ENCODE peak calls at places on chromosomes 12 and 14, in four cellular contexts. One of them, this sample, is unnamed.

GRCh38 chr12:87815738-87816137 is 213.5 kb downstream of the C12orf50 start:
- DNase-seq in hepatocyte: no peak
- DNase-seq in lower lobe of right lung: no peak
- DNase-seq in pancreas: no peak
- DNase-seq in this sample: no peak

GRCh38 chr12:100185361-100185894 is 15.2 kb upstream of the ACTR6 start:
- DNase-seq in hepatocyte: no peak
- DNase-seq in lower lobe of right lung: no peak
- DNase-seq in pancreas: no peak
- DNase-seq in this sample: no peak

GRCh38 chr12:78863482-78864427 is 819 bp upstream of the SYT1 start:
- DNase-seq in hepatocyte: peak
- DNase-seq in pancreas: peak
- DNase-seq in lower lobe of right lung: peak
- DNase-seq in this sample: no peak

GRCh38 chr14:58488550-58488949 is 61.0 kb downstream of the KIAA0586 start:
- DNase-seq in lower lobe of right lung: no peak
- DNase-seq in hepatocyte: no peak
- DNase-seq in pancreas: no peak
- DNase-seq in this sample: no peak

GRCh38 chr12:20011200-20011599 is 357.1 kb upstream of the PDE3A start:
- DNase-seq in hepatocyte: no peak
- DNase-seq in lower lobe of right lung: no peak
- DNase-seq in pancreas: no peak
- DNase-seq in this sample: no peak

GRCh38 chr12:59040651-59041050 is 120.3 kb upstream of the LRIG3 start:
- DNase-seq in pancreas: no peak
- DNase-seq in hepatocyte: no peak
- DNase-seq in lower lobe of right lung: no peak
- DNase-seq in this sample: peak

GRCh38 chr14:96086032-96086431 is 46.9 kb downstream of the C14orf132 start:
- DNase-seq in pancreas: no peak
- DNase-seq in hepatocyte: peak
- DNase-seq in lower lobe of right lung: no peak
- DNase-seq in this sample: peak

GRCh38 chr12:108187831-108188230 is 58.7 kb downstream of the WSCD2 start:
- DNase-seq in lower lobe of right lung: no peak
- DNase-seq in pancreas: no peak
- DNase-seq in hepatocyte: no peak
- DNase-seq in this sample: no peak

GRCh38 chr14:100547633-100548294 is 39.5 kb downstream of the BEGAIN start:
- DNase-seq in pancreas: no peak
- DNase-seq in lower lobe of right lung: peak
- DNase-seq in hepatocyte: no peak
- DNase-seq in this sample: no peak

GRCh38 chr12:11513288-11513687 is 117.9 kb upstream of the PRB2 start:
- DNase-seq in pancreas: no peak
- DNase-seq in hepatocyte: no peak
- DNase-seq in lower lobe of right lung: no peak
- DNase-seq in this sample: no peak

GRCh38 chr14:51554339-51554920 is 97.3 kb upstream of the FRMD6 start:
- DNase-seq in pancreas: no peak
- DNase-seq in lower lobe of right lung: no peak
- DNase-seq in hepatocyte: no peak
- DNase-seq in this sample: no peak

GRCh38 chr12:9319044-9319841 is 111.0 kb upstream of the PZP start:
- DNase-seq in pancreas: no peak
- DNase-seq in lower lobe of right lung: no peak
- DNase-seq in hepatocyte: no peak
- DNase-seq in this sample: no peak

GRCh38 chr12:30219047-30219446 is 435.3 kb upstream of the TMTC1 start:
- DNase-seq in lower lobe of right lung: no peak
- DNase-seq in pancreas: no peak
- DNase-seq in hepatocyte: no peak
- DNase-seq in this sample: peak

GRCh38 chr14:68955164-68955921 is 23.8 kb downstream of the ACTN1 start:
- DNase-seq in lower lobe of right lung: no peak
- DNase-seq in pancreas: no peak
- DNase-seq in hepatocyte: no peak
- DNase-seq in this sample: no peak

GRCh38 chr14:56244138-56244789 is 126.1 kb downstream of the PELI2 start:
- DNase-seq in lower lobe of right lung: no peak
- DNase-seq in pancreas: no peak
- DNase-seq in hepatocyte: no peak
- DNase-seq in this sample: no peak

GRCh38 chr12:6450869-6451347 is 934 bp upstream of the TAPBPL start:
- DNase-seq in pancreas: no peak
- DNase-seq in lower lobe of right lung: no peak
- DNase-seq in hepatocyte: peak
- DNase-seq in this sample: no peak

GRCh38 chr14:92686763-92687427 is 61.5 kb downstream of the LGMN start:
- DNase-seq in hepatocyte: peak
- DNase-seq in lower lobe of right lung: peak
- DNase-seq in pancreas: peak
- DNase-seq in this sample: no peak

GRCh38 chr12:54340845-54341244 is 15.9 kb downstream of the COPZ1 start:
- DNase-seq in lower lobe of right lung: no peak
- DNase-seq in pancreas: no peak
- DNase-seq in hepatocyte: no peak
- DNase-seq in this sample: no peak

GRCh38 chr12:54341343-54341742 is 16.4 kb downstream of the COPZ1 start:
- DNase-seq in hepatocyte: no peak
- DNase-seq in pancreas: no peak
- DNase-seq in lower lobe of right lung: no peak
- DNase-seq in this sample: no peak

GRCh38 chr12:54337280-54337842 is 12.4 kb downstream of the COPZ1 start:
- DNase-seq in lower lobe of right lung: no peak
- DNase-seq in pancreas: no peak
- DNase-seq in hepatocyte: no peak
- DNase-seq in this sample: no peak

GRCh38 chr12:54337854-54338650 is 13.1 kb downstream of the COPZ1 start:
- DNase-seq in lower lobe of right lung: no peak
- DNase-seq in hepatocyte: no peak
- DNase-seq in pancreas: no peak
- DNase-seq in this sample: no peak

DNA sequence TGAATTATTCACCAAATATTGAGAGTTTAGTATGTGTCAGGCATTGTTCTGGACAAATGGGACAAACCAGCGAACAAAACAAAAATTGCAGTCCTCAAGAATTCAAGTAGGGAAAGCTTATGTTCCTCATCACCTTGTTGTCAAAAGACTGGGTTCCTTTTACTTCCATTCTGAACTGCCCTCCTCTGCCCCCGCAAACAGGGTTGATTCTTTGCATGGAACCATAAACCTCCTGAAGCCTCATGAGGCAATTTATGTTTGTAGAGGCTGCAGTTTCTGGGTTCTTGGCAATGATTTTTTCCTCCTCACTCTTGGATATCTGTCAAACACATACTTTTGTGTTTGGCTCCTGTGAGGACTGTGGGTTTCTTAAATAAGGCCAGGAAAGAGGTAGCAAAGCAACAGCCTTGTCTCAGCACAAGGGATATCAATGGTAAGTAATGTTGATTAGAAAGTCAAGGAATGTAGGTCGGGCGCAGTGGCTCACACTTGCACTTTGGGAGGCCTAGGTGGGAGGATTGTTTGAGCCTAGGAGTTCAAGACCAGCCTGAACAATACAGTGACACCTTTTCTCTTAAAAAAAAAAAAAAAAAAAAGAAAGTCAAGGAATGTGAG is 13.9 kb downstream of the COPZ1 start:
- DNase-seq in pancreas: no peak
- DNase-seq in lower lobe of right lung: no peak
- DNase-seq in hepatocyte: no peak
- DNase-seq in this sample: no peak
- H3K27ac ChIP-seq in pancreas: no peak
- H3K27ac ChIP-seq in lower lobe of right lung: no peak
- H3K27ac ChIP-seq in hepatocyte: peak
- H3K27ac ChIP-seq in this sample: no peak

DNA sequence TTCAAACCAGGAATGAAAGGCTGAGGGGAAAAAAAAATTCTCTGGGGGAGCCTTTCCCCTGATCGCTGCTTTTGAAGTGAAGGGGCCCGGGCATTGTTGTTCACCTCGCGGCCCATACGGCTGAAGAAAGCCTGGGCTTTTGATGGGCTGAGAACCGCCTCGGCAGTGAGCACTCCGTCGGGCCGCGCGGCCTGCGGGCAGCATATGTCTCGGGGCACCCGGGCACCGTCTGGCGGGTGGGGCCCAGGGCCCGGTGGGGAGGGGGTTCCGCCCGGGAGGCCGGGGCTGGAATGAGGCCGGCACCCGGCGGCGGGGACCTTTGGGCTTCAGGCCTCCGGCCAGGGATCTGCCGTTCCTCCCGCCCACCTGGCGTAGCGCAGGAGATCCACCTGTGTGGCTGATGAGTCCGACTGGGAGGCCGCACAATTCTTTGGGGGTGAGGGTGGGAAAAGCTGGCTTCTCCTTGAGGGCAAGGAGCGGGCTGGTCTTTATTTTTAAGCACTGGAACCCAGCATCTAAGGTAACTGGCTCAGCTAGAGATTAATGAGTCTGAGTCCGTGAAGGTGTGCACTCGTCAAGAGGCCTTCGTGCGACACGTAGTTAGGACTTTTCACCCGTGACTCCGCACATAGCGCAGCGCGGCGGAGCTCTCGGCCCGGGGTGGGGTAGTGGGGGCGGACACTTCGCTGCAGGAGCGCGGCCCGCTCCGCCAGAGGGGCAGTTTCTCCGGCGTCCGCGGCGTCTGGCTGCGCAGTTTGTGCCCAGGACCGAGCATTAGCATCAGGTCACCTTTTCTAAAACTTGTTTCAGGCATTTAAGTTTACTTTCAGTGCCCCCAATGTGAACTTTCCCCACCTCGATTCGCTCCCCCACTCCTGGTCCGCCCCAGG is 10.6 kb downstream of the FOXA1 start:
- DNase-seq in lower lobe of right lung: no peak
- DNase-seq in hepatocyte: peak
- DNase-seq in pancreas: peak
- DNase-seq in this sample: no peak
- H3K27ac ChIP-seq in lower lobe of right lung: peak
- H3K27ac ChIP-seq in hepatocyte: peak
- H3K27ac ChIP-seq in pancreas: no peak
- H3K27ac ChIP-seq in this sample: peak

GRCh38 chr14:91406451-91406850 is 11.2 kb downstream of the CCDC88C start:
- DNase-seq in lower lobe of right lung: no peak
- DNase-seq in pancreas: no peak
- DNase-seq in hepatocyte: no peak
- DNase-seq in this sample: no peak
- H3K27ac ChIP-seq in lower lobe of right lung: peak
- H3K27ac ChIP-seq in pancreas: no peak
- H3K27ac ChIP-seq in hepatocyte: no peak
- H3K27ac ChIP-seq in this sample: no peak

GRCh38 chr14:85276829-85277228 is 253.1 kb upstream of the FLRT2 start:
- DNase-seq in lower lobe of right lung: no peak
- DNase-seq in hepatocyte: no peak
- DNase-seq in pancreas: no peak
- DNase-seq in this sample: no peak
- H3K27ac ChIP-seq in lower lobe of right lung: no peak
- H3K27ac ChIP-seq in hepatocyte: no peak
- H3K27ac ChIP-seq in pancreas: no peak
- H3K27ac ChIP-seq in this sample: no peak

GRCh38 chr12:70048521-70049245 is 194.6 kb upstream of the CNOT2 start:
- DNase-seq in pancreas: no peak
- DNase-seq in hepatocyte: peak
- DNase-seq in lower lobe of right lung: no peak
- DNase-seq in this sample: no peak

GRCh38 chr12:70052931-70053497 is 190.2 kb upstream of the CNOT2 start:
- DNase-seq in lower lobe of right lung: no peak
- DNase-seq in pancreas: no peak
- DNase-seq in hepatocyte: peak
- DNase-seq in this sample: peak

GRCh38 chr12:70049596-70050360 is 193.5 kb upstream of the CNOT2 start:
- DNase-seq in pancreas: no peak
- DNase-seq in lower lobe of right lung: no peak
- DNase-seq in hepatocyte: peak
- DNase-seq in this sample: peak

DNA sequence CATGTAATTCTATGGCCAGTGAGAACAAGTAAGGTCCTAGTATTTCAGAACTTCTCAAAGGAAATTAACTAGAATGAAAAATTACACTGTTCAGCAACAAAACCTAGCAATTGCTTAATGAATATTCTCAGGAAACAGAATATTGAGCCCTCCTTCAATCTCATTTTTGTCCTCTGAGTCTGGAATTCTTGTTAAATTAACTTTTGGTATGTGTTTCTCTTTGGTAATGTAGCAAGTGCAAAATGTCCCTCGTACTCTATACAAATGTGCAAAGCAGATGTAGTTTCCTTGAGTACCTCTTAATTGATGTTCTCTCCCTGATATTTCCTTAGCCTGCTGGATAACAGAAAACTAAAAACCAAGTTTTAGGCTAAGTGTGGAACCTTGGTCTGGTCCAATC is 190.8 kb upstream of the CNOT2 start:
- DNase-seq in hepatocyte: no peak
- DNase-seq in lower lobe of right lung: no peak
- DNase-seq in pancreas: no peak
- DNase-seq in this sample: no peak
- H3K27ac ChIP-seq in hepatocyte: no peak
- H3K27ac ChIP-seq in lower lobe of right lung: no peak
- H3K27ac ChIP-seq in pancreas: no peak
- H3K27ac ChIP-seq in this sample: peak

GRCh38 chr12:646303-647038 is 16.8 kb downstream of the NINJ2 start:
- DNase-seq in hepatocyte: peak
- DNase-seq in lower lobe of right lung: no peak
- DNase-seq in pancreas: no peak
- DNase-seq in this sample: no peak
- H3K27ac ChIP-seq in hepatocyte: peak
- H3K27ac ChIP-seq in lower lobe of right lung: peak
- H3K27ac ChIP-seq in pancreas: peak
- H3K27ac ChIP-seq in this sample: no peak

GRCh38 chr12:110992909-110993308 is 72.5 kb upstream of the MYL2 start:
- DNase-seq in hepatocyte: no peak
- DNase-seq in pancreas: no peak
- DNase-seq in lower lobe of right lung: no peak
- DNase-seq in this sample: no peak
- H3K27ac ChIP-seq in hepatocyte: no peak
- H3K27ac ChIP-seq in pancreas: no peak
- H3K27ac ChIP-seq in lower lobe of right lung: no peak
- H3K27ac ChIP-seq in this sample: no peak

GRCh38 chr12:55755246-55755645 is 12.3 kb downstream of the GDF11 start:
- DNase-seq in pancreas: no peak
- DNase-seq in lower lobe of right lung: no peak
- DNase-seq in hepatocyte: no peak
- DNase-seq in this sample: no peak
- H3K27ac ChIP-seq in pancreas: no peak
- H3K27ac ChIP-seq in lower lobe of right lung: no peak
- H3K27ac ChIP-seq in hepatocyte: no peak
- H3K27ac ChIP-seq in this sample: no peak

GRCh38 chr12:124677552-124678356 is 110.3 kb upstream of the NCOR2 start:
- DNase-seq in hepatocyte: no peak
- DNase-seq in lower lobe of right lung: no peak
- DNase-seq in pancreas: no peak
- DNase-seq in this sample: no peak
- H3K27ac ChIP-seq in hepatocyte: no peak
- H3K27ac ChIP-seq in lower lobe of right lung: no peak
- H3K27ac ChIP-seq in pancreas: no peak
- H3K27ac ChIP-seq in this sample: no peak

This sample was measured in epithelial cell of prostate.